ENCODE peak calls at places on chromosomes 3 and 15, in ten cellular contexts. T, G, A, B, P, C, R, D, V and W are unnamed samples.

GRCh38 chr3:143951351-143951971 is 20.2 kb upstream of the DIPK2A start:
- DNase-seq in T (peak), G (no peak), A (peak), B (peak), P (no peak), C (peak), R (peak), D (no peak), V (peak), W (no peak)

GRCh38 chr3:112873632-112874031 is 27.0 kb upstream of the CD200R1L start:
- DNase-seq in T (no peak), G (no peak), A (no peak), B (no peak), P (no peak), C (no peak), R (no peak), D (no peak), V (no peak), W (no peak)

GRCh38 chr3:188041193-188041592 is 112.8 kb upstream of the LPP start:
- DNase-seq in T (no peak), G (no peak), A (no peak), B (no peak), P (no peak), C (no peak), R (no peak), D (no peak), V (no peak), W (no peak)

GRCh38 chr15:57598346-57598745 is 6.6 kb downstream of the MYZAP start:
- DNase-seq in T (no peak), G (no peak), A (no peak), B (no peak), P (no peak), C (no peak), R (no peak), D (no peak), V (no peak), W (no peak)

GRCh38 chr3:23183731-23184130 is 19.4 kb upstream of the UBE2E2 start:
- DNase-seq in T (peak), G (peak), A (no peak), B (peak), P (no peak), C (peak), R (peak), D (no peak), V (peak), W (no peak)

GRCh38 chr3:69090021-69090420 is 5.3 kb downstream of the ARL6IP5 start:
- DNase-seq in T (no peak), G (no peak), A (no peak), B (peak), P (no peak), C (peak), R (no peak), D (no peak), V (no peak), W (no peak)

GRCh38 chr15:81888748-81889479 is 156.9 kb downstream of the MEX3B start:
- DNase-seq in T (peak), G (no peak), A (no peak), B (no peak), P (no peak), C (no peak), R (no peak), D (no peak), V (no peak), W (no peak)

GRCh38 chr3:55436644-55437043 is 50.5 kb downstream of the WNT5A start:
- DNase-seq in T (no peak), G (no peak), A (no peak), B (no peak), P (no peak), C (no peak), R (no peak), D (no peak), V (no peak), W (no peak)

GRCh38 chr3:38115645-38116427 is 21.1 kb downstream of the ACAA1 start:
- DNase-seq in T (no peak), G (no peak), A (no peak), B (no peak), P (no peak), C (no peak), R (peak), D (no peak), V (no peak), W (no peak)

GRCh38 chr3:39980021-39980420 is 170.6 kb downstream of the MYRIP start:
- DNase-seq in T (no peak), G (no peak), A (no peak), B (no peak), P (no peak), C (no peak), R (no peak), D (no peak), V (no peak), W (no peak)

GRCh38 chr3:55782351-55782750 is 295.2 kb upstream of the WNT5A start:
- DNase-seq in T (no peak), G (no peak), A (no peak), B (no peak), P (no peak), C (no peak), R (no peak), D (no peak), V (no peak), W (no peak)

GRCh38 chr15:70362911-70363310 is 265.2 kb upstream of the TLE3 start:
- DNase-seq in T (peak), G (peak), A (peak), B (peak), P (peak), C (no peak), R (peak), D (peak), V (peak), W (peak)

GRCh38 chr3:37924453-37924852 is 62.8 kb downstream of the CTDSPL start:
- DNase-seq in T (no peak), G (no peak), A (no peak), B (no peak), P (no peak), C (no peak), R (no peak), D (no peak), V (no peak), W (no peak)

GRCh38 chr3:123104550-123104949 is 37.7 kb downstream of the PDIA5 start:
- DNase-seq in T (peak), G (no peak), A (peak), B (peak), P (no peak), C (peak), R (no peak), D (no peak), V (peak), W (no peak)

GRCh38 chr3:15634671-15635661 is 33.4 kb downstream of the BTD start:
- DNase-seq in T (peak), G (peak), A (no peak), B (no peak), P (no peak), C (no peak), R (no peak), D (no peak), V (peak), W (no peak)

GRCh38 chr15:87527416-87527815 is 729.1 kb downstream of the NTRK3 start:
- DNase-seq in T (peak), G (peak), A (no peak), B (peak), P (no peak), C (peak), R (no peak), D (no peak), V (no peak), W (no peak)

GRCh38 chr15:98874359-98874758 is 133.2 kb downstream of the PGPEP1L start:
- DNase-seq in T (no peak), G (no peak), A (no peak), B (no peak), P (no peak), C (no peak), R (no peak), D (no peak), V (no peak), W (no peak)

GRCh38 chr3:147412917-147413711 is 3.9 kb downstream of the ZIC1 start:
- DNase-seq in T (no peak), G (no peak), A (no peak), B (no peak), P (no peak), C (no peak), R (peak), D (peak), V (no peak), W (no peak)

GRCh38 chr3:10205461-10206165 is 40.9 kb downstream of the IRAK2 start:
- DNase-seq in T (no peak), G (no peak), A (no peak), B (peak), P (no peak), C (peak), R (no peak), D (no peak), V (peak), W (peak)

GRCh38 chr15:89740137-89740536 is 10.9 kb downstream of the MESP1 start:
- DNase-seq in T (peak), G (peak), A (peak), B (peak), P (no peak), C (peak), R (peak), D (peak), V (peak), W (no peak)

GRCh38 chr3:150177673-150178378 is 207.1 kb upstream of the PFN2 start:
- DNase-seq in T (no peak), G (no peak), A (no peak), B (peak), P (no peak), C (peak), R (no peak), D (no peak), V (no peak), W (no peak)

GRCh38 chr3:155112661-155113389 is 32.7 kb downstream of the MME start:
- DNase-seq in T (no peak), G (no peak), A (no peak), B (no peak), P (no peak), C (peak), R (no peak), D (no peak), V (no peak), W (no peak)

GRCh38 chr3:168582503-168582902 is 486.8 kb upstream of the GOLIM4 start:
- DNase-seq in T (no peak), G (no peak), A (no peak), B (no peak), P (no peak), C (no peak), R (no peak), D (no peak), V (no peak), W (no peak)

GRCh38 chr15:88345962-88346361 is 89.4 kb upstream of the NTRK3 start:
- DNase-seq in T (no peak), G (no peak), A (no peak), B (no peak), P (no peak), C (no peak), R (no peak), D (no peak), V (no peak), W (no peak)

GRCh38 chr15:45185903-45186770 is 1.6 kb downstream of the SHF start:
- DNase-seq in T (no peak), G (no peak), A (no peak), B (no peak), P (no peak), C (no peak), R (no peak), D (no peak), V (no peak), W (no peak)

GRCh38 chr3:4835616-4836043 is 143.6 kb upstream of the BHLHE40 start:
- DNase-seq in T (no peak), G (no peak), A (no peak), B (no peak), P (no peak), C (no peak), R (no peak), D (no peak), V (no peak), W (no peak)

GRCh38 chr3:100213891-100214573 is 46.8 kb upstream of the TBC1D23 start:
- DNase-seq in T (no peak), G (no peak), A (no peak), B (peak), P (no peak), C (peak), R (no peak), D (no peak), V (no peak), W (no peak)

GRCh38 chr3:136811701-136812100 is 7.2 kb upstream of the SLC35G2 start:
- DNase-seq in T (no peak), G (no peak), A (no peak), B (no peak), P (no peak), C (no peak), R (no peak), D (no peak), V (no peak), W (no peak)
- TF ChIP-seq CTCF in T (no peak), G (no peak), A (no peak), B (no peak), P (no peak), C (no peak), R (no peak), D (no peak), V (no peak), W (no peak)

GRCh38 chr3:181213347-181213746 is 223.8 kb upstream of the DNAJC19 start:
- DNase-seq in T (no peak), G (no peak), A (no peak), B (no peak), P (no peak), C (no peak), R (no peak), D (no peak), V (no peak), W (no peak)

GRCh38 chr3:181212271-181212670 is 222.7 kb upstream of the DNAJC19 start:
- DNase-seq in T (no peak), G (no peak), A (no peak), B (no peak), P (no peak), C (no peak), R (no peak), D (no peak), V (no peak), W (no peak)

GRCh38 chr3:181210275-181210674 is 220.7 kb upstream of the DNAJC19 start:
- DNase-seq in T (peak), G (no peak), A (no peak), B (peak), P (no peak), C (peak), R (no peak), D (no peak), V (no peak), W (no peak)
- TF ChIP-seq CTCF in T (peak), G (peak), A (peak), B (peak), P (no peak), C (peak), R (no peak), D (peak), V (peak), W (no peak)

DNA sequence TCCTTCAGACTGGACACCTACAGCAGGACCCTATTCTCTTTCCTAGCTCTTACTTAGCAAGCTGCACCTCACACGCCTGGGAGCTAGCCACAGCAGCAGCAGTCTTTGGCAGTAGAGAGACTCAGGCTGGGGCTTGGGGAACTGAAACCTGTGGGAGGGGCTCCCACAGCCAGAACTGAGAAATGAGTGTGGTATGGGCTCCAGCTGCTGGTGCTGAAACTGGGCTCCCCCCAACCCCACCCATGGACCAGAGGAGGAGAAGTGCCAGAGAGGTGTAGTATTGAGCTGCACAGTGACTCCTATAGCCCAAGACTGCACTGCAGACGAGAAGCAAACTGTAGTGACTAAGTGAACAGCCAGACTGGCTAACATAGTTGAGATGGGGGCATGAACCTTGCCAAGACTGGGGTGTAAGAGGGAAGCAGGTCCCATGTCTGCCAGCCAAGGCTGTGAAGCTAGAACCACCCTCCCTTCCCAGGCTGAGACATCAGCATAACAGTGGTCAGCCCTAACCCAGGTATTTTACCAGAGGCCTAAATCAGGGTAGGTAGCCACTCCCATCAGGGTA is 62.5 kb downstream of the MYO5A start:
- DNase-seq in T (no peak), G (peak), A (no peak), B (no peak), P (no peak), C (no peak), R (peak), D (no peak), V (peak), W (peak)
- TF ChIP-seq CTCF in T (no peak), G (no peak), A (no peak), B (no peak), P (no peak), C (no peak), R (no peak), D (no peak), V (no peak), W (peak)

GRCh38 chr3:134663646-134664456 is 13.0 kb upstream of the KY start:
- DNase-seq in T (no peak), G (no peak), A (no peak), B (no peak), P (no peak), C (no peak), R (no peak), D (no peak), V (no peak), W (no peak)

GRCh38 chr3:134656211-134656800 is 5.5 kb upstream of the KY start:
- DNase-seq in T (no peak), G (no peak), A (no peak), B (no peak), P (no peak), C (no peak), R (no peak), D (no peak), V (no peak), W (no peak)

GRCh38 chr3:134658555-134658954 is 7.7 kb upstream of the KY start:
- DNase-seq in T (no peak), G (no peak), A (no peak), B (no peak), P (no peak), C (no peak), R (no peak), D (no peak), V (no peak), W (no peak)

GRCh38 chr3:134659391-134660045 is 8.7 kb upstream of the KY start:
- DNase-seq in T (no peak), G (no peak), A (no peak), B (no peak), P (no peak), C (no peak), R (no peak), D (no peak), V (no peak), W (no peak)

GRCh38 chr3:134660046-134660441 is 9.2 kb upstream of the KY start:
- DNase-seq in T (no peak), G (no peak), A (no peak), B (no peak), P (no peak), C (no peak), R (no peak), D (no peak), V (no peak), W (no peak)
- TF ChIP-seq CTCF in T (no peak), G (no peak), A (no peak), B (no peak), P (no peak), C (no peak), R (no peak), D (no peak), V (no peak), W (no peak)

GRCh38 chr15:67981118-67981685 is 72.9 kb upstream of the PIAS1 start:
- DNase-seq in T (no peak), G (no peak), A (no peak), B (no peak), P (no peak), C (no peak), R (no peak), D (no peak), V (no peak), W (no peak)
- TF ChIP-seq CTCF in T (no peak), G (no peak), A (no peak), B (no peak), P (no peak), C (no peak), R (no peak), D (no peak), V (no peak), W (no peak)

DNA sequence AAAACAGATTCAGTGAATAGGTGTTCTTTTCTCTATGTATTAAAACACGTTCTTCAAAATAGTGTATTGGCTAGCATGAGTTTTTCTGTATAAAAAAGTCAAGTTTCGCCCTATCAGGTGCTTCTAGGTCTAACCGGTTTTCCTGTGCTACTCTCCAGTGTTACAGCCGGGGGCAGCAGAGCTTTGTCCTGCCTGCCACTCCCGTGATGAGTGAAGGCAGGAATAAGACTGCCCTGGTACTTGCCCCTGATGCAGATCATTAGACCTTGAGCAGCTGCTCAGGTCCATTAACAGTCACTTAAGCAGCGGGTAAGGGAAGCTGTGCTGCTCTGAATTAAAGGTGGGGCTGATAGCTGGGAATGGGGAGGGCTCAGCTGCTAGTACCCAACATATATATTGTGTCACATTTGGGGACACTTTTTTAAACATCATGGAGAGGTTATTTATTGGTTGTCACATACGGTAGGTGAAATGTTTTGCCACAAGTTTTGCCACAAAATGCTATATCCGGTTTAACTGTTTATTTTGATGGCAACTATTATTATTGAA is 1.3 kb upstream of the UNC13C start:
- DNase-seq in T (peak), G (no peak), A (peak), B (peak), P (peak), C (peak), R (peak), D (peak), V (no peak), W (no peak)
- TF ChIP-seq CTCF in T (peak), G (no peak), A (peak), B (peak), P (no peak), C (no peak), R (no peak), D (no peak), V (no peak), W (no peak)

DNA sequence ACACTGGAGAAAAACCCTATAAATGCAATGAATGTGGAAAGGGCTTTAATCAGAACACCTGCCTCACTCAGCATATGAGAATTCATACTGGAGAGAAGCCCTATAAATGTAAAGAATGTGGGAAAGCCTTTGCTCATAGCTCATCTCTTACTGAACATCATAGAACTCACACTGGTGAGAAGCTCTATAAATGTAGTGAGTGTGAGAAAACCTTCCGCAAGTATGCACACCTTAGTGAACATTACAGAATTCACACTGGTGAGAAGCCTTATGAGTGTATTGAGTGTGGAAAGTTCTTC is 7.4 kb upstream of the ZNF501 start:
- DNase-seq in T (no peak), G (no peak), A (no peak), B (no peak), P (no peak), C (no peak), R (no peak), D (no peak), V (no peak), W (no peak)
- TF ChIP-seq CTCF in T (no peak), G (no peak), A (no peak), B (no peak), P (no peak), C (no peak), R (no peak), D (no peak), V (no peak), W (no peak)